ENCODE peak calls at places on chromosomes 13 and 19, in five cellular contexts. W, R, K, N and O are unnamed samples.

GRCh38 chr19:5988520-5989387 is 10.8 kb upstream of the RANBP3 start:
- DNase-seq in W (no peak), R (no peak), K (no peak), N (no peak), O (no peak)

GRCh38 chr19:43675269-43675879 is 5.4 kb upstream of the PLAUR start:
- DNase-seq in W (peak; percentile 56), R (no peak), K (no peak), N (no peak), O (no peak)

GRCh38 chr19:53019684-53020083 is 6.0 kb downstream of the ERVV-1 start:
- DNase-seq in W (no peak), R (peak; percentile 30), K (no peak), N (no peak), O (no peak)

GRCh38 chr19:898663-899062 is 5.4 kb downstream of the RNU6-9 start:
- DNase-seq in W (no peak), R (peak; percentile 54), K (no peak), N (no peak), O (no peak)

GRCh38 chr19:10259162-10259905 is 7.3 kb downstream of the MRPL4 start:
- DNase-seq in W (peak; percentile 80), R (peak; percentile 95), K (peak; percentile 85), N (peak; percentile 80), O (no peak)

GRCh38 chr13:113968463-113969310 is 5.2 kb downstream of the C13orf46 start:
- DNase-seq in W (no peak), R (no peak), K (no peak), N (no peak), O (no peak)

GRCh38 chr19:2443785-2444182 is 13.0 kb downstream of the LMNB2 start:
- DNase-seq in W (no peak), R (no peak), K (no peak), N (no peak), O (no peak)

GRCh38 chr13:96052655-96053002 is 572 bp downstream of the UGGT2 start:
- DNase-seq in W (no peak), R (no peak), K (no peak), N (no peak), O (no peak)

GRCh38 chr13:111122056-111122455 is 6.9 kb downstream of the ARHGEF7 start:
- DNase-seq in W (no peak), R (no peak), K (no peak), N (no peak), O (no peak)

GRCh38 chr13:100229603-100230002 is 140.7 kb downstream of the PCCA start:
- DNase-seq in W (no peak), R (no peak), K (no peak), N (no peak), O (no peak)

GRCh38 chr19:58544591-58545285 is 874 bp downstream of the TRIM28 start:
- DNase-seq in W (no peak), R (peak; percentile 37), K (peak; percentile 36), N (no peak), O (no peak)

GRCh38 chr13:105118577-105118976 is 1416.9 kb downstream of the EFNB2 start:
- DNase-seq in W (no peak), R (no peak), K (no peak), N (no peak), O (no peak)

GRCh38 chr13:31794452-31794851 is 55.1 kb downstream of the RXFP2 start:
- DNase-seq in W (peak; percentile 67), R (no peak), K (no peak), N (no peak), O (no peak)

GRCh38 chr13:102845630-102846260 is at the start of gene ERCC5:
- DNase-seq in W (peak; percentile 94), R (peak; percentile 96), K (peak; percentile 92), N (peak; percentile 88), O (peak; percentile 9)

GRCh38 chr19:6476155-6476895 is 5.3 kb downstream of the DENND1C start:
- DNase-seq in W (peak; percentile 47), R (peak; percentile 65), K (peak; percentile 31), N (no peak), O (no peak)

GRCh38 chr13:32905063-32905863 is 111.0 kb upstream of the KL start:
- DNase-seq in W (no peak), R (peak; percentile 10), K (no peak), N (no peak), O (no peak)

GRCh38 chr13:97141564-97142005 is 80.5 kb upstream of the MBNL2 start:
- DNase-seq in W (peak; percentile 67), R (no peak), K (peak; percentile 28), N (no peak), O (no peak)

GRCh38 chr13:26951581-26952177 is 191.1 kb upstream of the GPR12 start:
- DNase-seq in W (no peak), R (no peak), K (no peak), N (no peak), O (no peak)

GRCh38 chr19:38047641-38048040 is 140.6 kb downstream of the SIPA1L3 start:
- DNase-seq in W (no peak), R (no peak), K (no peak), N (no peak), O (no peak)

GRCh38 chr19:3034845-3035541 is 5.9 kb upstream of the TLE2 start:
- DNase-seq in W (no peak), R (peak; percentile 68), K (peak; percentile 47), N (no peak), O (no peak)

GRCh38 chr13:111206148-111206547 is 91.0 kb downstream of the ARHGEF7 start:
- DNase-seq in W (no peak), R (no peak), K (no peak), N (no peak), O (no peak)

GRCh38 chr13:113883314-113883811 is 19.5 kb upstream of the GAS6 start:
- DNase-seq in W (peak; percentile 11), R (no peak), K (no peak), N (no peak), O (no peak)

GRCh38 chr13:91946498-91947070 is 548.2 kb downstream of the GPC5 start:
- DNase-seq in W (no peak), R (no peak), K (no peak), N (no peak), O (no peak)

GRCh38 chr19:6528544-6529121 is 2.2 kb upstream of the TNFSF9 start:
- DNase-seq in W (peak; percentile 51), R (no peak), K (peak; percentile 28), N (no peak), O (no peak)

GRCh38 chr13:111650626-111651025 is 330.2 kb downstream of the TEX29 start:
- DNase-seq in W (no peak), R (no peak), K (no peak), N (no peak), O (no peak)

GRCh38 chr13:99326012-99326411 is 18.8 kb upstream of the GPR183 start:
- DNase-seq in W (no peak), R (no peak), K (no peak), N (no peak), O (no peak)

GRCh38 chr13:44767257-44767656 is 191.1 kb upstream of the TSC22D1 start:
- DNase-seq in W (no peak), R (no peak), K (no peak), N (no peak), O (no peak)

GRCh38 chr19:33323093-33323820 is 20.9 kb upstream of the CEBPA start:
- DNase-seq in W (no peak), R (no peak), K (no peak), N (no peak), O (no peak)

GRCh38 chr13:106919093-106919492 is 351.2 kb upstream of the ARGLU1 start:
- DNase-seq in W (no peak), R (no peak), K (no peak), N (no peak), O (no peak)

GRCh38 chr19:46413262-46414031 is at the start of gene CCDC8:
- DNase-seq in W (no peak), R (no peak), K (peak; percentile 95), N (no peak), O (no peak)

GRCh38 chr19:51076602-51077213 is 6.0 kb downstream of the KLK14 start:
- DNase-seq in W (peak; percentile 46), R (no peak), K (no peak), N (no peak), O (no peak)

GRCh38 chr13:80955487-80955886 is 614.6 kb upstream of the SPRY2 start:
- DNase-seq in W (no peak), R (no peak), K (no peak), N (no peak), O (no peak)

GRCh38 chr19:35590875-35591274 is 4.9 kb downstream of the PMIS2 start:
- DNase-seq in W (no peak), R (no peak), K (no peak), N (no peak), O (no peak)

GRCh38 chr13:36885901-36886300 is 34.1 kb downstream of the SMAD9 start:
- DNase-seq in W (no peak), R (no peak), K (no peak), N (no peak), O (no peak)

GRCh38 chr13:82747948-82748347 is 1134.3 kb downstream of the SLITRK1 start:
- DNase-seq in W (no peak), R (no peak), K (no peak), N (no peak), O (no peak)

GRCh38 chr13:101053289-101053688 is 363.0 kb downstream of the NALCN start:
- DNase-seq in W (no peak), R (no peak), K (no peak), N (no peak), O (no peak)

GRCh38 chr19:46493236-46494114 is 2.2 kb downstream of the PNMA8B start:
- DNase-seq in W (no peak), R (peak; percentile 35), K (no peak), N (no peak), O (no peak)